ENCODE peak calls at places on chromosome 14, in four cellular contexts. One of them, this sample, is unnamed.

GRCh38 chr14:48417715-48418500 is 742.5 kb upstream of the MDGA2 start:
- DNase-seq in brain microvascular endothelial cell: no peak
- DNase-seq in stomach: no peak
- DNase-seq in uterus: no peak
- DNase-seq in this sample: no peak

GRCh38 chr14:30283822-30284446 is 275.0 kb upstream of the G2E3 start:
- DNase-seq in brain microvascular endothelial cell: peak; percentile 30
- DNase-seq in stomach: no peak
- DNase-seq in uterus: no peak
- DNase-seq in this sample: peak; percentile 75

GRCh38 chr14:93533437-93533836 is 102.7 kb downstream of the UNC79 start:
- DNase-seq in brain microvascular endothelial cell: no peak
- DNase-seq in stomach: no peak
- DNase-seq in uterus: no peak
- DNase-seq in this sample: no peak

GRCh38 chr14:42192659-42193425 is 586.2 kb downstream of the LRFN5 start:
- DNase-seq in brain microvascular endothelial cell: peak; percentile 60
- DNase-seq in stomach: no peak
- DNase-seq in uterus: no peak
- DNase-seq in this sample: peak; percentile 92

GRCh38 chr14:96253140-96253539 is 2.9 kb upstream of the BDKRB1 start:
- DNase-seq in brain microvascular endothelial cell: peak; percentile 89
- DNase-seq in stomach: no peak
- DNase-seq in uterus: peak; percentile 48
- DNase-seq in this sample: peak; percentile 80

GRCh38 chr14:96126783-96127271 is 77.8 kb upstream of the BDKRB2 start:
- DNase-seq in brain microvascular endothelial cell: no peak
- DNase-seq in stomach: no peak
- DNase-seq in uterus: no peak
- DNase-seq in this sample: no peak

GRCh38 chr14:100104523-100105300 is 39.5 kb downstream of the EVL start:
- DNase-seq in brain microvascular endothelial cell: peak; percentile 60
- DNase-seq in stomach: no peak
- DNase-seq in uterus: no peak
- DNase-seq in this sample: peak; percentile 70

GRCh38 chr14:53295372-53295771 is 142.2 kb upstream of the DDHD1 start:
- DNase-seq in brain microvascular endothelial cell: no peak
- DNase-seq in stomach: no peak
- DNase-seq in uterus: no peak
- DNase-seq in this sample: no peak

GRCh38 chr14:40870252-40870651 is 736.4 kb upstream of the LRFN5 start:
- DNase-seq in brain microvascular endothelial cell: no peak
- DNase-seq in stomach: no peak
- DNase-seq in uterus: no peak
- DNase-seq in this sample: no peak

GRCh38 chr14:21071225-21072041 is 1.3 kb downstream of the ARHGEF40 start:
- DNase-seq in brain microvascular endothelial cell: peak; percentile 90
- DNase-seq in stomach: peak; percentile 73
- DNase-seq in uterus: peak; percentile 90
- DNase-seq in this sample: peak; percentile 97

GRCh38 chr14:77580964-77581505 is 35.4 kb downstream of the SPTLC2 start:
- DNase-seq in brain microvascular endothelial cell: peak; percentile 35
- DNase-seq in stomach: no peak
- DNase-seq in uterus: no peak
- DNase-seq in this sample: peak; percentile 76

GRCh38 chr14:72856530-72857264 is 37.2 kb downstream of the DPF3 start:
- DNase-seq in brain microvascular endothelial cell: no peak
- DNase-seq in stomach: no peak
- DNase-seq in uterus: no peak
- DNase-seq in this sample: no peak

GRCh38 chr14:74085047-74085637 is 386 bp downstream of the LIN52 start:
- DNase-seq in brain microvascular endothelial cell: peak; percentile 29
- DNase-seq in stomach: no peak
- DNase-seq in uterus: no peak
- DNase-seq in this sample: peak; percentile 69

GRCh38 chr14:94478420-94478819 is 2.4 kb upstream of the SERPINA9 start:
- DNase-seq in brain microvascular endothelial cell: no peak
- DNase-seq in stomach: no peak
- DNase-seq in uterus: no peak
- DNase-seq in this sample: no peak

GRCh38 chr14:51701956-51702355 is 50.2 kb downstream of the FRMD6 start:
- DNase-seq in brain microvascular endothelial cell: no peak
- DNase-seq in stomach: no peak
- DNase-seq in uterus: no peak
- DNase-seq in this sample: no peak

GRCh38 chr14:21525995-21526671 is at the start of gene SALL2:
- DNase-seq in brain microvascular endothelial cell: peak; percentile 45
- DNase-seq in stomach: peak; percentile 72
- DNase-seq in uterus: peak; percentile 88
- DNase-seq in this sample: peak; percentile 77

GRCh38 chr14:91369628-91370445 is 47.8 kb downstream of the CCDC88C start:
- DNase-seq in brain microvascular endothelial cell: no peak
- DNase-seq in stomach: no peak
- DNase-seq in uterus: no peak
- DNase-seq in this sample: peak; percentile 29

GRCh38 chr14:32620724-32621123 is 291.6 kb downstream of the AKAP6 start:
- DNase-seq in brain microvascular endothelial cell: no peak
- DNase-seq in stomach: no peak
- DNase-seq in uterus: no peak
- DNase-seq in this sample: peak; percentile 30

GRCh38 chr14:77409131-77409533 is 14.2 kb downstream of the NOXRED1 start:
- DNase-seq in brain microvascular endothelial cell: no peak
- DNase-seq in stomach: no peak
- DNase-seq in uterus: no peak
- DNase-seq in this sample: no peak

GRCh38 chr14:35365130-35366047 is 39.2 kb downstream of the NFKBIA start:
- DNase-seq in brain microvascular endothelial cell: peak; percentile 86
- DNase-seq in stomach: peak; percentile 65
- DNase-seq in uterus: peak; percentile 82
- DNase-seq in this sample: peak; percentile 95

GRCh38 chr14:20415723-20416622 is 2.7 kb upstream of the TEP1 start:
- DNase-seq in brain microvascular endothelial cell: peak; percentile 48
- DNase-seq in stomach: no peak
- DNase-seq in uterus: peak; percentile 22
- DNase-seq in this sample: no peak

GRCh38 chr14:101757064-101757838 is 4.3 kb upstream of the PPP2R5C start:
- DNase-seq in brain microvascular endothelial cell: no peak
- DNase-seq in stomach: no peak
- DNase-seq in uterus: no peak
- DNase-seq in this sample: no peak

GRCh38 chr14:77612011-77612620 is 4.3 kb downstream of the SPTLC2 start:
- DNase-seq in brain microvascular endothelial cell: no peak
- DNase-seq in stomach: no peak
- DNase-seq in uterus: no peak
- DNase-seq in this sample: peak; percentile 56

GRCh38 chr14:102499401-102500189 is 10.0 kb downstream of the ANKRD9 start:
- DNase-seq in brain microvascular endothelial cell: no peak
- DNase-seq in stomach: no peak
- DNase-seq in uterus: no peak
- DNase-seq in this sample: no peak

GRCh38 chr14:70782361-70782760 is 27.0 kb downstream of the MAP3K9 start:
- DNase-seq in brain microvascular endothelial cell: peak; percentile 56
- DNase-seq in stomach: no peak
- DNase-seq in uterus: no peak
- DNase-seq in this sample: peak; percentile 39

GRCh38 chr14:59537476-59537875 is 39.1 kb downstream of the CCDC175 start:
- DNase-seq in brain microvascular endothelial cell: no peak
- DNase-seq in stomach: no peak
- DNase-seq in uterus: no peak
- DNase-seq in this sample: no peak

GRCh38 chr14:30608533-30609006 is 13.5 kb upstream of the SCFD1 start:
- DNase-seq in brain microvascular endothelial cell: peak; percentile 63
- DNase-seq in stomach: no peak
- DNase-seq in uterus: no peak
- DNase-seq in this sample: no peak

GRCh38 chr14:61469771-61470170 is 148.4 kb downstream of the PRKCH start:
- DNase-seq in brain microvascular endothelial cell: no peak
- DNase-seq in stomach: no peak
- DNase-seq in uterus: no peak
- DNase-seq in this sample: no peak

GRCh38 chr14:72523397-72524157 is 370.3 kb downstream of the DPF3 start:
- DNase-seq in brain microvascular endothelial cell: no peak
- DNase-seq in stomach: no peak
- DNase-seq in uterus: no peak
- DNase-seq in this sample: no peak

GRCh38 chr14:56333361-56334279 is 215.4 kb downstream of the PELI2 start:
- DNase-seq in brain microvascular endothelial cell: peak; percentile 80
- DNase-seq in stomach: no peak
- DNase-seq in uterus: no peak
- DNase-seq in this sample: peak; percentile 89

GRCh38 chr14:100124551-100125088 is 34.8 kb downstream of the DEGS2 start:
- DNase-seq in brain microvascular endothelial cell: no peak
- DNase-seq in stomach: no peak
- DNase-seq in uterus: no peak
- DNase-seq in this sample: no peak

GRCh38 chr14:64232944-64233343 is 61.2 kb downstream of the ESR2 start:
- DNase-seq in brain microvascular endothelial cell: no peak
- DNase-seq in stomach: no peak
- DNase-seq in uterus: no peak
- DNase-seq in this sample: no peak

GRCh38 chr14:64234877-64235651 is 59.1 kb downstream of the ESR2 start:
- DNase-seq in brain microvascular endothelial cell: peak; percentile 56
- DNase-seq in stomach: no peak
- DNase-seq in uterus: no peak
- DNase-seq in this sample: no peak

GRCh38 chr14:64235652-64236640 is 58.2 kb downstream of the ESR2 start:
- DNase-seq in brain microvascular endothelial cell: no peak
- DNase-seq in stomach: no peak
- DNase-seq in uterus: no peak
- DNase-seq in this sample: no peak

GRCh38 chr14:64233791-64234190 is 60.4 kb downstream of the ESR2 start:
- DNase-seq in brain microvascular endothelial cell: no peak
- DNase-seq in stomach: no peak
- DNase-seq in uterus: no peak
- DNase-seq in this sample: no peak

DNA sequence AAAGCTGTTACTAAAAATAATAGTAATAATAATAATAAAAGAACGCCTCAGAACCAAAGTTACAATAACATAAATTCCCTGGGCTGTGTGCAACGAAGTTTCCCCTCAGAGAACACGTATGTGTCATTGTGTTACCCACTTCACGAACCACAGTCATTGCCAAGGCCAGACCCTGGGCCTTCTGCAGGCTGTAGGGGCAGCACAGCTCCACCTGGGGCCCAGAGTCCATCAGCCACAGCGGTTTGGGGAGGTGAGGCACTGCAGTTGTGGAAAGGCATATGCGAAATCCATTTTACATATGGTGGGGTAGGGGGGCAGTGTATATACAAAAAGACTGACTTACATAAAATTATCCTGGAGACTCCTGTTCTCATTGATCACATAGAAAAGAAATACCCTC is 56.1 kb downstream of the ESR2 start:
- DNase-seq in brain microvascular endothelial cell: no peak
- DNase-seq in stomach: no peak
- DNase-seq in uterus: no peak
- DNase-seq in this sample: no peak
- TF ChIP-seq CTCF in brain microvascular endothelial cell: no peak
- TF ChIP-seq CTCF in stomach: no peak
- TF ChIP-seq CTCF in uterus: no peak
- TF ChIP-seq CTCF in this sample: no peak

GRCh38 chr14:62921466-62921865 is 123.8 kb downstream of the KCNH5 start:
- DNase-seq in brain microvascular endothelial cell: no peak
- DNase-seq in stomach: no peak
- DNase-seq in uterus: no peak
- DNase-seq in this sample: peak; percentile 56
- H3K4me3 ChIP-seq in brain microvascular endothelial cell: no peak overlapping the region
- H3K4me3 ChIP-seq in stomach: no peak overlapping the region
- H3K4me3 ChIP-seq in uterus: no peak overlapping the region
- H3K4me3 ChIP-seq in this sample: no peak overlapping the region

GRCh38 chr14:64935508-64935907 is 7.0 kb downstream of the GPX2 start:
- DNase-seq in brain microvascular endothelial cell: no peak
- DNase-seq in stomach: no peak
- DNase-seq in uterus: no peak
- DNase-seq in this sample: no peak

GRCh38 chr14:64937176-64937820 is 5.2 kb downstream of the GPX2 start:
- DNase-seq in brain microvascular endothelial cell: no peak
- DNase-seq in stomach: no peak
- DNase-seq in uterus: peak; percentile 35
- DNase-seq in this sample: no peak

GRCh38 chr14:64939817-64940190 is 2.7 kb downstream of the GPX2 start:
- DNase-seq in brain microvascular endothelial cell: no peak
- DNase-seq in stomach: no peak
- DNase-seq in uterus: no peak
- DNase-seq in this sample: no peak

GRCh38 chr14:64938972-64939816 is 3.4 kb downstream of the GPX2 start:
- DNase-seq in brain microvascular endothelial cell: no peak
- DNase-seq in stomach: no peak
- DNase-seq in uterus: no peak
- DNase-seq in this sample: no peak

DNA sequence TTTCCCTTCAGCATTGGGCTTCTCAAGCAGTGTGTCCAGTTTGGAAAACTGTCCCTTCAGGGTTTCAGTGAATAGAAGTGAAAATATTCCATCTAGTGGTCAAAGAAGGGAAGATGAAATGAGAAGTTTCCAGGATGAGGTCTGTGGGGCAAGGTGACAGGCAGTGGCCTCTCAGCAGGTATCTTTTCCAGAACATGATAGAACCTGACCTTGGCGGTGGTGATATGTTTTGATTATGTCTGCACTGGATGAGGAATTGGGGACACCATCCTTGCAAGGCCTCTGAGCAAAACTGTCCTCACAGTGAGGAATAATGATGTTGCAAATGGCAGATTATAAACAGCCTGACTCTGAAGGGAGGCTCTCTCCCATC is 4.7 kb downstream of the GPX2 start:
- DNase-seq in brain microvascular endothelial cell: no peak
- DNase-seq in stomach: no peak
- DNase-seq in uterus: no peak
- DNase-seq in this sample: peak; percentile 34
- TF ChIP-seq CTCF in brain microvascular endothelial cell: peak; percentile 41
- TF ChIP-seq CTCF in stomach: peak; percentile 22
- TF ChIP-seq CTCF in uterus: peak; percentile 45
- TF ChIP-seq CTCF in this sample: peak; percentile 19

DNA sequence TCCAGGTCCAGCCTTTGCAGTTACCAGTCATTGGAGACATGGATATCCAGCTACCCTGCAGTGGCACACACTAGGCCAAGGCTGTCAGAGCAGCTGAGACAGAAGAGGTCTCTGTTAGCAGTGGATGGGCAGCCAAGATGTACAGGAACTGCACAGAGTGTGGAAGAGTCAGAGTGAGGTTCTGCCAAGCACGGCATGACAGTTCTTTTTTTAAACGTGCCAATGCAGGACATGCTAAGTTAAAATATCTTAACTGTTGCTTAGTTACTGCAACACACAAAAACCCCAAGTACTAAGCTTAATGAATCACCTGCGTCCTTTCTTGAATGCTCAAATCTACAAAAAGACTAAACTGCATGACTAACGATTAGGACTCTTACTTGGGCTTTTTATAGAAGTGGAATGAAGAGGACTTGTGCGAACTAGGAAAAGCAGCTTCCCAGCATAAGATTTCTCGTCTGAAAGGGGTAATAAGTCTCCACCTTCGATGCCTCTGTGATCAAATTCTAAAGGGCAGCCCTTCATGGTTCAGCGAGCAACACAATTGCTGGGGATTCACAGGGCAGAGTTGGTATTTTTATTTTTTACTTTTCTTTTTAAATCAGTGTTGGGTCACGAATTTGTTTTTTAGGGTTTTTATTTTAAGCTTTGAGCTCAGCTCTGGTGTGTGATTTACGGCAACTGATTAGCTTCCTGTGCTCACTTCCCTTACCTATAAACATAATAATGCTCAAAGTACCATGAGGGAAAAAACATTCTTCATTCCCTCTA is 20.6 kb downstream of the MAPK1IP1L start:
- DNase-seq in brain microvascular endothelial cell: peak; percentile 72
- DNase-seq in stomach: no peak
- DNase-seq in uterus: no peak
- DNase-seq in this sample: peak; percentile 48
- H3K4me3 ChIP-seq in brain microvascular endothelial cell: no peak overlapping the region
- H3K4me3 ChIP-seq in stomach: no peak overlapping the region
- H3K4me3 ChIP-seq in uterus: no peak overlapping the region
- H3K4me3 ChIP-seq in this sample: no peak overlapping the region

This sample was measured in foreskin fibroblast.